ENCODE peak calls at places on chromosomes 13 and 19, in four cellular contexts. Y is H9, S is H1, X is IMR-90. B is an unnamed sample.

GRCh38 chr19:15445227-15445605 is 4.5 kb downstream of the WIZ start:
- DNase-seq in Y (no peak), S (no peak), X (no peak), B (no peak)

GRCh38 chr13:86792153-86792651 is 879.0 kb upstream of the SLITRK5 start:
- DNase-seq in S (no peak), Y (peak; percentile 47), X (no peak), B (no peak)

GRCh38 chr13:109787135-109787954 is 962 bp upstream of the IRS2 start:
- DNase-seq in Y (peak; percentile 62), S (no peak), X (peak; percentile 33), B (peak; percentile 78)

GRCh38 chr13:93805736-93806135 is 579.1 kb downstream of the GPC6 start:
- DNase-seq in Y (no peak), S (no peak), X (no peak), B (no peak)

GRCh38 chr13:107834268-107834667 is 381.1 kb downstream of the LIG4 start:
- DNase-seq in X (peak; percentile 37), S (no peak), Y (no peak), B (no peak)

GRCh38 chr19:39733841-39734240 is 4.0 kb downstream of the CLC start:
- DNase-seq in S (no peak), Y (no peak), X (no peak), B (no peak)

GRCh38 chr19:48511800-48512503 is at the start of gene LMTK3:
- DNase-seq in Y (peak; percentile 77), S (no peak), X (peak; percentile 56), B (peak; percentile 83)

GRCh38 chr19:47779524-47780214 is 1.2 kb downstream of the SELENOW start:
- DNase-seq in S (no peak), Y (no peak), X (no peak), B (no peak)

GRCh38 chr13:65594255-65594654 is 1635.9 kb downstream of the PCDH9 start:
- DNase-seq in S (no peak), X (peak; percentile 82), Y (no peak), B (no peak)

GRCh38 chr13:48146636-48147035 is 51.7 kb upstream of the MED4 start:
- DNase-seq in X (no peak), S (no peak), Y (no peak), B (no peak)
- H3K56ac ChIP-seq in X (no peak overlapping the region), S (no peak overlapping the region), Y (no peak overlapping the region), B (no peak overlapping the region)

DNA sequence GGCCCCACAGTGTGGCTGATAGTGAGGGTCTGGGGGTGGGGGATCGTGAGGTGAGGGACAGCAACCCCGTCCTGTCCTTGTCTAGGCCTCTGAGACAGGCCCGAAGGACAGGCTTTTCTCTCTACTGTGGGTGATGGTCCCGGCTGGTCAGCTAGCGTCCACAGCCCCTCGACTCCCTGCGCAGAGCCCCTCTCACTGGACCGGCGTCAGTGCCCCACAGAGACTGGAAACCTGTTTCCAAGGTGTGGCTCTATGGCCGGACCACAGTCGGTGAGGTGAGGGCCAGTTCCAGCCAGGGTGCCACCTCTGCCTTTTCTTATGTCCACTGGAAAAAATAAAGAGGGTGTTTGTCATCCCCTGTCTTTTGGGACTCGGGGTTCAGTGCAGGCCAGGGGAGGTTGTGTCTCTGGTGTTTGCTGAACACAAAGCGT is 22.6 kb downstream of the ATP11A start:
- DNase-seq in X (no peak), S (no peak), Y (no peak), B (no peak)
- H3K9ac ChIP-seq in X (peak overlapping the region; percentile 1), S (no peak overlapping the region), Y (no peak overlapping the region), B (peak overlapping the region; percentile 17)

GRCh38 chr19:40954573-40954972 is 36.5 kb upstream of the CYP2B6 start:
- DNase-seq in X (no peak), Y (no peak), S (no peak), B (peak; percentile 68)

GRCh38 chr19:40959338-40959737 is 31.7 kb upstream of the CYP2B6 start:
- DNase-seq in X (no peak), S (no peak), Y (no peak), B (no peak)

GRCh38 chr19:40960780-40961179 is 30.3 kb upstream of the CYP2B6 start:
- DNase-seq in X (no peak), S (no peak), Y (no peak), B (no peak)

GRCh38 chr19:40962460-40962961 is 28.6 kb upstream of the CYP2B6 start:
- DNase-seq in S (no peak), Y (no peak), X (no peak), B (no peak)

DNA sequence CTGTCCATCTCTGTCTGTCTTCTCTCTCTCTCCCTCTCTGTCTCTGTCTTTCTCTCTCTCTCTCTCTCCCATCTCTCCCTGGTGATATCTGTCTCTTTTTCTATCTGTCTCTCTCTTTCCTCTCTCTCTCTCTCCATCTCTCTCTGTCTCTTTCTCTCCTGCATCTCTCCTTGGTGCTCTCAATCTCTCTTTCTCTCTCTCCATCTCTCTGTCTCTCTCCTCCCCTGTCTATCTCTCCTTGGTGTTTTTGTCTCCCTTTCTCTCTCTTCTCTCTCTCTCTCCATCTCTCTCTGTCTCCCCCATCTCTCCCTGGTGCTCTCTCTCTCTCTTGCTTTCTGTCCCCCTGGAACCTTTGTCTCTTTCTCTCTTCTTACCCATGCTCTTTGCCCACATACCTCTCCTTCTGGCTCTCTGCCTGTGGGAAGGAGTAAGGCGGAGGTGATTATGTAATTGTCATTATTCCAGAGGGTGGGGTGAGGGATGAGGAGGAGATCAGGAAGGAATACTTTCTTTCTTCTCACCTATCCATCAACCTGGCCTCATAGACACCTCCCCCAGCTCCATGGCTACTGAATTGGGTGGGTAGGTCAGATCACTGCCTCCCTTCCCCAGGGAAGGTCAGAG is 30.9 kb upstream of the CYP2B6 start:
- DNase-seq in Y (no peak), S (no peak), X (no peak), B (no peak)
- H3K4ac ChIP-seq in Y (no peak overlapping the region), S (no peak overlapping the region), X (no peak overlapping the region), B (no peak overlapping the region)

GRCh38 chr13:33351324-33351723 is 65.8 kb upstream of the STARD13 start:
- DNase-seq in S (no peak), X (peak; percentile 64), Y (no peak), B (no peak)

GRCh38 chr13:33352520-33352919 is 67.0 kb upstream of the STARD13 start:
- DNase-seq in S (no peak), Y (no peak), X (no peak), B (no peak)

GRCh38 chr13:33353646-33354045 is 68.1 kb upstream of the STARD13 start:
- DNase-seq in Y (no peak), S (no peak), X (no peak), B (no peak)

GRCh38 chr13:33353210-33353609 is 67.7 kb upstream of the STARD13 start:
- DNase-seq in X (no peak), S (no peak), Y (no peak), B (no peak)

DNA sequence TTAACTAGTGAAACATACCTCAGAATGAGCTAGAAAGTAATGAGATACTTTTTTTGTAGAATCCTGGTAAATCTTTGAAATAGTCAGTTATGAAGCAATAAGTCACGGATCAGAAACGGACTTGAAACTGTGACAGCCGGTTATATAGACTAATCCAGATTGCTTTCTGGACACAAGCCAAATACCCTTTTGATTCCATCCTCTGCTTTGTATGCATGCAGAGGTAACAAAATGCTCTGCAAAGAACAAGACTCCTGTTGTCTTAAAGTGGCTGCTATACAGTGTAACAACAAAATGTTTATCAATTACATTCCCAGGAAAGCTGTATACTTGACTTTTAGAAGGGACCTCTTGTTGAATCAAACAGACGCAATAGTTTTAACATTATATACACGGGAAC is 66.5 kb upstream of the STARD13 start:
- DNase-seq in Y (no peak), X (no peak), S (no peak), B (no peak)
- H3K56ac ChIP-seq in Y (no peak overlapping the region), X (no peak overlapping the region), S (no peak overlapping the region), B (no peak overlapping the region)

GRCh38 chr13:30441304-30441703 is 19.0 kb downstream of the UBE2L5 start:
- DNase-seq in Y (no peak), X (peak; percentile 19), S (no peak), B (no peak)

GRCh38 chr13:30446122-30446500 is 19.6 kb downstream of the HMGB1 start:
- DNase-seq in X (no peak), Y (no peak), S (no peak), B (no peak)

GRCh38 chr13:30443957-30444404 is 21.7 kb downstream of the UBE2L5 start:
- DNase-seq in S (no peak), X (no peak), Y (no peak), B (no peak)

GRCh38 chr13:30438286-30438685 is 16.0 kb downstream of the UBE2L5 start:
- DNase-seq in S (no peak), X (no peak), Y (no peak), B (no peak)

DNA sequence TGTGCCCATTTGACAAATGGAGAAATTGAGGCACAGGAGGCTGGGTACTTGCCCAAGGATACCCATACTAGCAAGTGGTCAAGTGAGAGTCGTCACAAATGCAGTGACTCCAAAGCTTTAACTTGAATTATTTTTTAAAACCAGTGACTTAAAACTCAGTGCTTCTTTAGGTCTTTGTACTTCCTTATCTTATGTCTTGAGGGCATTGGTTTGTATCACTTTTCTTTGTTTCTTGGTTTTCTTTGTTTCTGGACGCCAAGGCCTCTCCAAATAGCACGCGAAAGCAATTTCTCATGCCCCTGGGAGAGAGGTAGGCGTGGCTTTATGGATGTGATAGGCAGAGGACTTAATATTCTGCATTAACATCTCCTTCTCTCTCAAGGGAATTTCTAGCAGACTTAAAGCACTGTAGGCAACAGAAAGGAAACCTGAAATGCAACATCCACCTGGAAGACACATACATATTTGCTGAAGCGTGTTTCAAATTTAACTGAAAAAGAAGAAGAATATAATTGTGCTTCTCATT is 20.6 kb downstream of the UBE2L5 start:
- DNase-seq in X (no peak), S (no peak), Y (no peak), B (no peak)
- H3K9ac ChIP-seq in X (no peak overlapping the region), S (no peak overlapping the region), Y (no peak overlapping the region), B (no peak overlapping the region)

DNA sequence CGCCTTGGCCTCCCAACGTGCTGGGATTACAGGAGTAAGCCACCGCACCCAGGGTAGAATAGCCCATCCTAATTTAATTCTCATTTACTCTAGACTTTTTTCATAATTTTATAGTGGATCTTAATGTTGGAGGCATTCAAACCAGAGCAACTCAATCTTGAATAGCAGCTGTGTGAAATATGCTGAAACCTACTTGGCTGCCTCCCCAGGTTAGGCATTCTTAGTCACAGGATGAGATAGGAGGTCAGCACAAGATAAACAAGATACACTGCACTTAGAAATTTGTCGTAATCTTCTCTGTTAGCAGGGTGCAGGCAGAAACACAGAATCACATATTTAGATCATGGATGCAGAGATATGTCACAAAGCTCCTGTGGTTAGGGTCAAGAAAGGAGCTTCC is 2.7 kb upstream of the ZNF43 start:
- DNase-seq in X (peak; percentile 65), Y (no peak), S (no peak), B (peak; percentile 11)
- H3K4ac ChIP-seq in X (no peak overlapping the region), Y (no peak overlapping the region), S (no peak overlapping the region), B (no peak overlapping the region)

GRCh38 chr13:59442461-59442860 is 721.3 kb downstream of the DIAPH3 start:
- DNase-seq in X (no peak), S (no peak), Y (no peak), B (no peak)

GRCh38 chr13:59441596-59442280 is 722.0 kb downstream of the DIAPH3 start:
- DNase-seq in S (no peak), X (no peak), Y (no peak), B (peak; percentile 59)

GRCh38 chr13:59439776-59440428 is 723.8 kb downstream of the DIAPH3 start:
- DNase-seq in X (no peak), Y (no peak), S (no peak), B (no peak)

GRCh38 chr13:59435024-59435423 is 728.7 kb downstream of the DIAPH3 start:
- DNase-seq in X (no peak), Y (no peak), S (no peak), B (no peak)

DNA sequence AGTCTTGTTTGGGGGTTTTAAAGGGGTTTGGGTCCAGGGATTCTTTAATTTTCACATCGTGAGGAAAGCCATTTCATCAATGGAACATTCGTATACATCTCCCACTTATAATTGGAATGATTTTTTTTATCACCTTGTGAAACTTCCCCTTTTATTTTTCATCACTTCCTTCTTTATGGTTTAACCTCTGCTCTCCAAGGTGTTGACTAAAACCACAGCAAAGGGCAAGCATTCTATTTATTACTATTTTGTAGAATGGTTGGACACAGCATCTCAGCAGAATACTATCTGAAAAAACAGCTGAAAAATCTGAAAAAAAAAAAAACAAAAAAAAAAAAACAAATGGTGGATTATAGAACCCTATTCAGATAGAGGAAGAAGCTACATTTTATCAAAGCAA is 725.8 kb downstream of the DIAPH3 start:
- DNase-seq in S (no peak), X (peak; percentile 28), Y (no peak), B (no peak)
- H3K56ac ChIP-seq in S (no peak overlapping the region), X (no peak overlapping the region), Y (no peak overlapping the region), B (no peak overlapping the region)

B was measured in mesendoderm.